ENCODE peak calls at places on chromosome 17, in four cellular contexts. One of them, this sample, is unnamed. For H3K36me3, the result is how much of the 10 kb centered on the place peaks cover.

GRCh38 chr17:44556854-44557606 is at the start of gene FZD2:
- DNase-seq in HAP-1: peak
- DNase-seq in bronchial epithelial cell: peak
- DNase-seq in H7: peak
- DNase-seq in this sample: peak

GRCh38 chr17:19702231-19702641 is 14.1 kb downstream of the SLC47A2 start:
- DNase-seq in H7: no peak
- DNase-seq in HAP-1: no peak
- DNase-seq in bronchial epithelial cell: no peak
- DNase-seq in this sample: no peak

GRCh38 chr17:59853168-59853918 is 39.4 kb downstream of the TUBD1 start:
- DNase-seq in bronchial epithelial cell: peak
- DNase-seq in H7: peak
- DNase-seq in HAP-1: no peak
- DNase-seq in this sample: no peak

GRCh38 chr17:43916385-43916784 is 9.0 kb upstream of the MPP2 start:
- DNase-seq in H7: no peak
- DNase-seq in HAP-1: no peak
- DNase-seq in bronchial epithelial cell: no peak
- DNase-seq in this sample: no peak

GRCh38 chr17:681738-682137 is 32.9 kb downstream of the VPS53 start:
- DNase-seq in HAP-1: peak
- DNase-seq in H7: no peak
- DNase-seq in bronchial epithelial cell: no peak
- DNase-seq in this sample: no peak

GRCh38 chr17:65231662-65232335 is 94.6 kb downstream of the RGS9 start:
- DNase-seq in bronchial epithelial cell: peak
- DNase-seq in HAP-1: peak
- DNase-seq in H7: peak
- DNase-seq in this sample: peak

GRCh38 chr17:32275060-32276042 is 9.7 kb downstream of the RHBDL3 start:
- DNase-seq in bronchial epithelial cell: peak
- DNase-seq in H7: peak
- DNase-seq in HAP-1: no peak
- DNase-seq in this sample: no peak

GRCh38 chr17:10729334-10730193 is at the start of gene TMEM220:
- DNase-seq in HAP-1: peak
- DNase-seq in H7: peak
- DNase-seq in bronchial epithelial cell: peak
- DNase-seq in this sample: peak

GRCh38 chr17:38885044-38885727 is 15.3 kb downstream of the LASP1 start:
- DNase-seq in H7: no peak
- DNase-seq in bronchial epithelial cell: no peak
- DNase-seq in HAP-1: no peak
- DNase-seq in this sample: no peak

GRCh38 chr17:31310260-31310659 is 3.6 kb downstream of the EVI2B start:
- DNase-seq in HAP-1: no peak
- DNase-seq in bronchial epithelial cell: no peak
- DNase-seq in H7: no peak
- DNase-seq in this sample: no peak

GRCh38 chr17:64240261-64240740 is 22.8 kb downstream of the TEX2 start:
- DNase-seq in HAP-1: no peak
- DNase-seq in bronchial epithelial cell: no peak
- DNase-seq in H7: no peak
- DNase-seq in this sample: no peak

GRCh38 chr17:44788139-44788538 is 29.4 kb downstream of the ADAM11 start:
- DNase-seq in HAP-1: no peak
- DNase-seq in bronchial epithelial cell: no peak
- DNase-seq in H7: no peak
- DNase-seq in this sample: no peak

GRCh38 chr17:71494045-71494444 is 626.8 kb upstream of the SOX9 start:
- DNase-seq in HAP-1: no peak
- DNase-seq in H7: no peak
- DNase-seq in bronchial epithelial cell: no peak
- DNase-seq in this sample: no peak

GRCh38 chr17:73387746-73388577 is 76.2 kb upstream of the CDC42EP4 start:
- DNase-seq in bronchial epithelial cell: no peak
- DNase-seq in HAP-1: no peak
- DNase-seq in H7: peak
- DNase-seq in this sample: no peak

GRCh38 chr17:4739122-4740024 is at the start of the genes CXCL16 and ZMYND15:
- DNase-seq in HAP-1: no peak
- DNase-seq in bronchial epithelial cell: peak
- DNase-seq in H7: peak
- DNase-seq in this sample: no peak

GRCh38 chr17:12568358-12569251 is 97.1 kb upstream of the MYOCD start:
- DNase-seq in HAP-1: no peak
- DNase-seq in H7: peak
- DNase-seq in bronchial epithelial cell: peak
- DNase-seq in this sample: no peak

GRCh38 chr17:4934173-4934979 is 2.3 kb downstream of the GP1BA start:
- DNase-seq in HAP-1: no peak
- DNase-seq in bronchial epithelial cell: peak
- DNase-seq in H7: peak
- DNase-seq in this sample: no peak

GRCh38 chr17:63399856-63400255 is 46.2 kb downstream of the CYB561 start:
- DNase-seq in HAP-1: no peak
- DNase-seq in H7: no peak
- DNase-seq in bronchial epithelial cell: no peak
- DNase-seq in this sample: no peak

GRCh38 chr17:59372138-59372751 is 40.8 kb downstream of the YPEL2 start:
- DNase-seq in H7: no peak
- DNase-seq in HAP-1: no peak
- DNase-seq in bronchial epithelial cell: no peak
- DNase-seq in this sample: no peak

GRCh38 chr17:53472586-53472985 is 350.1 kb upstream of the KIF2B start:
- DNase-seq in bronchial epithelial cell: peak
- DNase-seq in HAP-1: no peak
- DNase-seq in H7: no peak
- DNase-seq in this sample: no peak

GRCh38 chr17:49890852-49891251 is 43.0 kb upstream of the TAC4 start:
- DNase-seq in H7: peak
- DNase-seq in bronchial epithelial cell: no peak
- DNase-seq in HAP-1: no peak
- DNase-seq in this sample: no peak

GRCh38 chr17:17970699-17971430 is 1.3 kb downstream of the TOM1L2 start:
- DNase-seq in bronchial epithelial cell: peak
- DNase-seq in H7: no peak
- DNase-seq in HAP-1: no peak
- DNase-seq in this sample: no peak

GRCh38 chr17:75913537-75914210 is 9.0 kb upstream of the MRPL38 start:
- DNase-seq in HAP-1: no peak
- DNase-seq in bronchial epithelial cell: no peak
- DNase-seq in H7: peak
- DNase-seq in this sample: no peak

GRCh38 chr17:72332367-72332766 is 211.5 kb downstream of the SOX9 start:
- DNase-seq in H7: no peak
- DNase-seq in bronchial epithelial cell: peak
- DNase-seq in HAP-1: no peak
- DNase-seq in this sample: no peak

GRCh38 chr17:33725675-33726271 is 432.7 kb upstream of the ASIC2 start:
- DNase-seq in HAP-1: no peak
- DNase-seq in H7: peak
- DNase-seq in bronchial epithelial cell: peak
- DNase-seq in this sample: peak

GRCh38 chr17:34254146-34254545 is 939 bp upstream of the CCL2 start:
- DNase-seq in HAP-1: peak
- DNase-seq in bronchial epithelial cell: peak
- DNase-seq in H7: no peak
- DNase-seq in this sample: no peak

GRCh38 chr17:74893936-74894671 is 671 bp upstream of the FADS6 start:
- DNase-seq in HAP-1: no peak
- DNase-seq in bronchial epithelial cell: no peak
- DNase-seq in H7: no peak
- DNase-seq in this sample: no peak

GRCh38 chr17:15918661-15919259 is 26.2 kb upstream of the ADORA2B start:
- DNase-seq in HAP-1: no peak
- DNase-seq in bronchial epithelial cell: no peak
- DNase-seq in H7: no peak
- DNase-seq in this sample: no peak

GRCh38 chr17:39754958-39755549 is 17.3 kb downstream of the GRB7 start:
- DNase-seq in bronchial epithelial cell: no peak
- DNase-seq in H7: peak
- DNase-seq in HAP-1: no peak
- DNase-seq in this sample: no peak

DNA sequence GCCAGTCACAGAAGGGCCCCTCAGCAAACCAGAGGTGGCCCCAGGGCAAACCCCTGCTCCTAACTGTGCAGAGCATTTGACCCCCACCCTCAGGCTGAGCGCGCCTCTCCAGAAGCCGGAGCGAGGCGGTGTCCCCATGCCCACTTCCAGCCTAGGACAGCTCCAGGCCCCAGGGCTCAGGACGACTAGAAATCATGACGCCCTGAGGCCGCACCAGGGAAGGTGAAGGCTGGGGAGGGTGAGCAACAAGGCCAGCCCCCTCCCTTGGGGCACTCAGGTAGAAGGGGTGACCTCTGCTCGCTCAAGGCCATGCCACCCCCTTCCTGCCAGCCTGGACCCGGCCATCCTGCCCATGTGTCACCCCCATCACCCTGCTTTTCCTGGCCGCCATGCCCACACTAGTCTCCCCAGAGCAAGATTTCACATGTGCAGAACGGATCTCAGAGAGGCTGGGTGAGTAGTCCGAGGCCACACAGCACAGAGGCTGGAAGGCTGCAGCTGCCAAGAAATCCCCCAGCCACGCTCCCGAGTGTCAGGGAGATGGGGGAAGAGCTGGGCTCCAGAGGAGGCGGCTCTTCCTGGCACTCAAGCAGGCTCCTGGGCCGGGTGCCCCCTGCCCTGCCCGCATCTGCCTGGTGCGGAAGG is 2.1 kb upstream of the PVALEF start:
- DNase-seq in HAP-1: no peak
- DNase-seq in bronchial epithelial cell: no peak
- DNase-seq in H7: no peak
- DNase-seq in this sample: no peak
- H3K36me3 ChIP-seq in HAP-1: under half
- H3K36me3 ChIP-seq in bronchial epithelial cell: under half
- H3K36me3 ChIP-seq in H7: under half
- H3K36me3 ChIP-seq in this sample: under half

GRCh38 chr17:29526322-29526721 is 40.5 kb downstream of the ABHD15 start:
- DNase-seq in HAP-1: no peak
- DNase-seq in H7: no peak
- DNase-seq in bronchial epithelial cell: peak
- DNase-seq in this sample: no peak
- H3K4me3 ChIP-seq in HAP-1: no peak
- H3K4me3 ChIP-seq in H7: no peak
- H3K4me3 ChIP-seq in bronchial epithelial cell: no peak
- H3K4me3 ChIP-seq in this sample: no peak

DNA sequence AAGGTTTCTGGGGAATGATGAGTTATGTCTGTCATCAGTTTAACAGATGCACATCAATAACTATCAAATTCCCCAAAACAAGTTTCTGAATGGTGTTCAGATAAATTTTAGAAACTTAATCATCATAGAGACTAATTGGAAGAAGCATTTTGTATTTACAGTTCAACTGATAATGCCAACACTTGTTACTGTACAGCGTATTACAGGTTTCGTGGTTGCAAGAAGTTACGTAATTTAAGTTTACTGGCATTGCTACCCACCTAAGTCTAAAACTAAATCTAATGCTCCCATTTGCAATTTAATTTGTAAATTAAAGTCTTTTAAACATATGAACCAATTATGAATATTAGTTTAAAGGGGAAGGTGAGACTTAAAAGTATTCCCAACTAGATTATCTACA is 3.0 kb downstream of the SRSF1 start:
- DNase-seq in bronchial epithelial cell: no peak
- DNase-seq in H7: no peak
- DNase-seq in HAP-1: no peak
- DNase-seq in this sample: no peak
- H3K36me3 ChIP-seq in bronchial epithelial cell: under half
- H3K36me3 ChIP-seq in H7: under half
- H3K36me3 ChIP-seq in HAP-1: half or more
- H3K36me3 ChIP-seq in this sample: under half

GRCh38 chr17:46205975-46206374 is 12.7 kb upstream of the KANSL1 start:
- DNase-seq in HAP-1: no peak
- DNase-seq in bronchial epithelial cell: no peak
- DNase-seq in H7: no peak
- DNase-seq in this sample: no peak
- H3K4me3 ChIP-seq in HAP-1: no peak
- H3K4me3 ChIP-seq in bronchial epithelial cell: no peak
- H3K4me3 ChIP-seq in H7: no peak
- H3K4me3 ChIP-seq in this sample: no peak

DNA sequence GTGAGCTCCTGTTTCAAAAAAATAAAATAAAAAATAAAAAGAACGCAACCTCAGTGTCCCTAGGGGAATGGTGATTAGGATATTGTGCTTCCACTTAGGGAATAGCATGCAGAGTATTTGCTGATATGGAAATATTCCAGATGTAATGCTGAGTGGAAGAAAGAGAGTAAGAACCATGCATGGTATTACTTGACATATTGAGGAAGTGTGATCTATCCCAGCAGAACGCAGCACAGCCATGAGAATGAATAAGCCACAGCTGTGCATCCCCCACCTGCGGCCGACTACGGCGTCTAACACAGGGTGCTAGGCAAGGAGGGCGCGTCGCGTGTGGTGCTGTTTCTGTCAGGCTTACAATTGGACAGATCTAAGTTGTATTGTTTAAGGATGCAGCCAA is 49.5 kb downstream of the FOXK2 start:
- DNase-seq in bronchial epithelial cell: no peak
- DNase-seq in H7: no peak
- DNase-seq in HAP-1: no peak
- DNase-seq in this sample: no peak
- H3K36me3 ChIP-seq in bronchial epithelial cell: under half
- H3K36me3 ChIP-seq in H7: under half
- H3K36me3 ChIP-seq in HAP-1: half or more
- H3K36me3 ChIP-seq in this sample: under half

This sample was measured in iPS DF 6.9.